ENCODE peak calls at places on chromosomes 4 and X, in nine cellular contexts. Z is IMR-90, F is mammary epithelial cell, S is H9, C is neural progenitor cell, A is keratinocyte, X is astrocyte, Y is fibroblast of lung, O is MM.1S. B is an unnamed sample.

GRCh38 chr4:143539670-143540023 is 26.1 kb downstream of the SMARCA5 start:
- DNase-seq in Z (no peak), F (no peak), S (no peak), C (no peak), A (no peak), X (no peak), Y (no peak), O (no peak), B (no peak)

GRCh38 chr4:83644677-83645639 is 109.0 kb downstream of the GPAT3 start:
- DNase-seq in Z (peak; percentile 65), F (peak; percentile 37), S (no peak), C (peak; percentile 63), A (peak; percentile 19), X (peak; percentile 18), Y (peak; percentile 76), O (peak; percentile 66), B (no peak)

GRCh38 chrX:39821011-39821708 is 276.6 kb downstream of the BCOR start:
- DNase-seq in Z (peak; percentile 17), F (no peak), S (peak; percentile 77), C (peak; percentile 86), A (no peak), X (peak; percentile 16), Y (peak; percentile 29), O (no peak), B (peak; percentile 82)

GRCh38 chrX:154098551-154098950 is 1.0 kb upstream of the MECP2 start:
- DNase-seq in Z (no peak), F (no peak), S (no peak), C (no peak), A (no peak), X (no peak), Y (no peak), O (no peak), B (no peak)

GRCh38 chrX:135740683-135741149 is 27.3 kb downstream of the CT45A3 start:
- DNase-seq in Z (no peak), F (no peak), S (peak; percentile 39), C (peak; percentile 5), A (no peak), X (no peak), Y (no peak), O (peak; percentile 64), B (no peak)

GRCh38 chrX:33434256-33435092 is 223.1 kb upstream of the DMD start:
- DNase-seq in Z (peak; percentile 37), F (peak; percentile 20), S (peak; percentile 87), C (peak; percentile 77), A (no peak), X (peak; percentile 3), Y (peak; percentile 60), O (peak; percentile 56), B (no peak)

GRCh38 chr4:79827283-79827682 is 245.7 kb downstream of the ANTXR2 start:
- DNase-seq in Z (no peak), F (no peak), S (no peak), C (no peak), A (no peak), X (no peak), Y (no peak), O (no peak), B (no peak)

GRCh38 chr4:142314686-142315085 is 531.4 kb downstream of the INPP4B start:
- DNase-seq in Z (no peak), F (no peak), S (no peak), C (no peak), A (no peak), X (no peak), Y (no peak), O (peak; percentile 73), B (no peak)

GRCh38 chr4:166481014-166481507 is 608.0 kb downstream of the TLL1 start:
- DNase-seq in Z (no peak), F (no peak), S (no peak), C (no peak), A (no peak), X (no peak), Y (no peak), O (no peak), B (no peak)

GRCh38 chr4:86280246-86280645 is 79.6 kb downstream of the MAPK10 start:
- DNase-seq in Z (no peak), F (no peak), S (no peak), C (no peak), A (no peak), X (peak; percentile 16), Y (no peak), O (no peak), B (no peak)

GRCh38 chrX:144388738-144389137 is 504.9 kb downstream of the UBE2NL start:
- DNase-seq in Z (no peak), F (no peak), S (no peak), C (no peak), A (no peak), X (no peak), Y (no peak), O (no peak), B (no peak)
- H3K9me3 ChIP-seq in Z (no peaks in the 10 kb centered on the region), F (peaks cover 3% of the 10 kb centered on the region), S (peaks cover 4% of the 10 kb centered on the region), C (peaks cover 9% of the 10 kb centered on the region), A (no peaks in the 10 kb centered on the region), X (no peaks in the 10 kb centered on the region), Y (no peaks in the 10 kb centered on the region), O (no peaks in the 10 kb centered on the region), B (no peaks in the 10 kb centered on the region)

GRCh38 chrX:64205441-64205734 is at the start of gene AMER1:
- DNase-seq in Z (no peak), F (no peak), S (no peak), C (no peak), A (no peak), X (no peak), Y (no peak), O (no peak), B (peak; percentile 84)
- H3K9ac ChIP-seq in Z (peak within 1 kb of the TSS; percentile 57), F (peak within 1 kb of the TSS; percentile 53), S (peak within 1 kb of the TSS; percentile 25), C (no peak within 1 kb of the TSS), A (peak within 1 kb of the TSS; percentile 78), X (peak within 1 kb of the TSS; percentile 84), Y (peak within 1 kb of the TSS; percentile 55), O (peak within 1 kb of the TSS; percentile 75), B (peak within 1 kb of the TSS; percentile 87)

GRCh38 chr4:104758574-104758973 is 263.9 kb upstream of the CXXC4 start:
- DNase-seq in Z (no peak), F (no peak), S (no peak), C (no peak), A (no peak), X (no peak), Y (no peak), O (no peak), B (no peak)
- H3K4me1 ChIP-seq in Z (no peaks in the 10 kb centered on the region), F (no peaks in the 10 kb centered on the region), S (no peaks in the 10 kb centered on the region), C (no peaks in the 10 kb centered on the region), A (no peaks in the 10 kb centered on the region), X (no peaks in the 10 kb centered on the region), Y (no peaks in the 10 kb centered on the region), O (no peaks in the 10 kb centered on the region), B (no peaks in the 10 kb centered on the region)

GRCh38 chrX:1421433-1422134 is 29.7 kb upstream of the SLC25A6 start:
- DNase-seq in Z (no peak), F (no peak), S (no peak), C (no peak), A (no peak), X (no peak), Y (no peak), O (no peak), B (peak; percentile 35)
- H3K9me3 ChIP-seq in Z (peaks cover 27% of the 10 kb centered on the region), F (peaks cover 7% of the 10 kb centered on the region), S (peaks cover 26% of the 10 kb centered on the region), C (no peaks in the 10 kb centered on the region), A (peaks cover 15% of the 10 kb centered on the region), X (peaks cover 18% of the 10 kb centered on the region), Y (no peaks in the 10 kb centered on the region), O (no peaks in the 10 kb centered on the region), B (no peaks in the 10 kb centered on the region)

GRCh38 chr4:338759-339097 is 1.1 kb downstream of the ZNF141 start:
- DNase-seq in Z (no peak), F (peak; percentile 6), S (no peak), C (peak; percentile 9), A (no peak), X (no peak), Y (no peak), O (no peak), B (no peak)
- H3K9ac ChIP-seq in Z (no peak overlapping the region), F (peak overlapping the region; percentile 41), S (peak overlapping the region; percentile 91), C (peak overlapping the region; percentile 75), A (peak overlapping the region; percentile 84), X (peak overlapping the region; percentile 82), Y (no peak overlapping the region), O (no peak overlapping the region), B (peak overlapping the region; percentile 83)